ENCODE peak calls at places on chromosomes 16 and 17, in six cellular contexts. Z is mesendoderm, A is OCI-LY7, W is endothelial cell of umbilical vein, F is Karpas-422, Y is neural progenitor cell. T is an unnamed sample.

GRCh38 chr16:88655053-88655732 is 4.3 kb upstream of the CYBA start:
- DNase-seq in A (no peak), W (no peak), Z (no peak), F (no peak), Y (no peak), T (no peak)

GRCh38 chr17:75628425-75628824 is 4.8 kb upstream of the SMIM5 start:
- DNase-seq in F (no peak), Y (no peak), Z (no peak), A (no peak), W (no peak), T (no peak)

GRCh38 chr16:68396481-68396880 is 51.8 kb downstream of the SMPD3 start:
- DNase-seq in Y (peak; percentile 41), W (peak; percentile 43), Z (no peak), F (peak; percentile 82), A (peak; percentile 63), T (peak; percentile 32)

GRCh38 chr16:425740-426114 is 278 bp downstream of the RAB11FIP3 start:
- DNase-seq in A (no peak), F (no peak), Z (no peak), W (no peak), Y (peak; percentile 73), T (peak; percentile 55)

GRCh38 chr16:28524544-28525179 is 14.1 kb downstream of the NUPR1 start:
- DNase-seq in Z (no peak), A (peak; percentile 31), Y (no peak), F (peak; percentile 74), W (no peak), T (no peak)

GRCh38 chr17:72338847-72339790 is 218.3 kb downstream of the SOX9 start:
- DNase-seq in Z (peak; percentile 97), Y (no peak), F (no peak), A (no peak), W (peak; percentile 41), T (no peak)

GRCh38 chr16:29675811-29676643 is 3.0 kb upstream of the QPRT start:
- DNase-seq in Y (peak; percentile 70), W (peak; percentile 18), Z (peak; percentile 87), A (peak; percentile 72), F (peak; percentile 88), T (peak; percentile 85)

GRCh38 chr17:74832421-74832820 is 27.3 kb downstream of the GRIN2C start:
- DNase-seq in Z (no peak), Y (no peak), W (no peak), A (peak; percentile 92), F (no peak), T (no peak)

GRCh38 chr17:73290399-73291259 is 21.2 kb downstream of the CDC42EP4 start:
- DNase-seq in Y (no peak), F (no peak), W (no peak), A (no peak), Z (no peak), T (no peak)

DNA sequence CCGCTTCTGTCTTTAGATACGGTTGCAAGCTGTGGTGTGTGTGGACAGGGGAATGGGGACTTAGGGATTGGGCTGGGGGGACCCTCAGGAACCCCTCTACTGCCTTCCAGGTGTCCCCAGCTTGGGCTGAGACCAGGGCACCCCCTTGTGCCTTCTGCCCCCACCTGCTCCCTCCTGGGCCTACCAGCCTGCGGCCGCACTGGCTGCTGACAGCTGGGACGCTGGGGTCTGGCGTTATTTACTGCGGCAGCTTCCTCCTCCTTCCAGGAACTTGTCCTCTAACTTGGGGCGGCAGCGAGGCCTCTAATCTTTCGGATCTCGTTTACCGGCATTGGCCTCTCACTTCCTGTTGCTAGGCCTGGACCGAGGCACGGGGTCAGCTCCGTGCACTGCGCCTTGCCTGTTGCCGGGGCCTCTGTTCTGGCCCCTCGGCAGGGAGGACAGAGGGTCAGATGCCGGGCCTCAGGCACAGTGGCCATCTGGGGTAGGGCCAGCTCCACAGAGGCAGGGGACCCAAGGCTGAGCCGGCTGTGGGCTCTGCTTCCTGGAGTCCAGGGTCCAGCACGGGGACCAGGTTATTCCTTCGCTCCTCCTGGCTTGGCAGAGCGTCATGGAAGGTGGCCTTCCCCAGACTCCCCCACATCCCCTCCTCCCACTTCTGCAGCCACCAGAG is 31.8 kb downstream of the TMEM235 start:
- DNase-seq in A (no peak), F (no peak), W (peak; percentile 40), Z (no peak), Y (no peak), T (no peak)
- H3K4me2 ChIP-seq in A (no peak overlapping the region), F (no peak overlapping the region), W (no peak overlapping the region), Z (no peak overlapping the region), Y (no peak overlapping the region), T (no peak overlapping the region)

GRCh38 chr16:10750793-10751192 is 7.2 kb downstream of the NUBP1 start:
- DNase-seq in F (no peak), W (no peak), Z (no peak), Y (no peak), A (no peak), T (no peak)
- H3K4me1 ChIP-seq in F (peaks cover 11% of the 10 kb centered on the region), W (no peaks in the 10 kb centered on the region), Z (no peaks in the 10 kb centered on the region), Y (no peaks in the 10 kb centered on the region), A (peaks cover 19% of the 10 kb centered on the region), T (no peaks in the 10 kb centered on the region)

GRCh38 chr17:49316889-49317288 is 45.2 kb downstream of the ZNF652 start:
- DNase-seq in Y (no peak), A (peak; percentile 14), F (peak; percentile 70), Z (peak; percentile 36), W (no peak), T (no peak)
- H3K4me2 ChIP-seq in Y (no peak overlapping the region), A (peak overlapping the region; percentile 86), F (peak overlapping the region; percentile 64), Z (no peak overlapping the region), W (no peak overlapping the region), T (no peak overlapping the region)

DNA sequence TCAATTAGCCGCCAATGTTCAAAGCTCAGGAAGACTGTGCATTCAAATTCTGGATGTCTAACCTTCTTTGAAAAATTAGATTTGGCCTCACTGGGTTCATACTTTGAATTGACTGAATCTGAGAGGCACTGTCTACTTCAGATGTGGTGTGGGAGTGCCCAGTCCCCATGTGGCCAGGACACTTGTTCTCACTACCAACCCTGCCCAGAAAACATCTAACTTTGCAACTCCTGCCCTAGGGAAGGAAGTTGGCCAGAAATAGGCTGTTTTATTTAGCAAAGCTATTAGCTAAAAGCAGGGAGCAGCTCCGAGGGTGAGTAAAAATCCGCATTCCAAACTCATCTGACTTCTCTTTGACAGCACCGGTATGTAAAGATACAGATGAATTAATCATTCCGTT is 86.3 kb downstream of the XYLT1 start:
- DNase-seq in Y (no peak), W (no peak), Z (no peak), A (no peak), F (no peak), T (no peak)
- H3K4me1 ChIP-seq in Y (peaks cover 56% of the 10 kb centered on the region), W (peaks cover 13% of the 10 kb centered on the region), Z (peaks cover 21% of the 10 kb centered on the region), A (peaks cover 5% of the 10 kb centered on the region), F (no peaks in the 10 kb centered on the region), T (peaks cover 81% of the 10 kb centered on the region)

T was measured in GM23338.